ENCODE peak calls at places on chromosome 3, in seven cellular contexts. C is foreskin fibroblast, L is retinal pigment epithelial cell, I is MM.1S, Y is hepatocyte, M is mesenchymal stem cell, U is pancreas. O is an unnamed sample.

GRCh38 chr3:135809038-135809437 is 156.5 kb upstream of the PPP2R3A start:
- DNase-seq in C (no peak), L (no peak), I (no peak), Y (no peak), M (no peak), U (no peak), O (no peak)

GRCh38 chr3:13262493-13263211 is 157.5 kb downstream of the NUP210 start:
- DNase-seq in C (no peak), L (no peak), I (no peak), Y (peak), M (peak), U (no peak), O (peak)

GRCh38 chr3:107966261-107966660 is 124.6 kb downstream of the CD47 start:
- DNase-seq in C (no peak), L (no peak), I (no peak), Y (no peak), M (no peak), U (no peak), O (no peak)

GRCh38 chr3:160027541-160028195 is 39.0 kb downstream of the IL12A start:
- DNase-seq in C (peak), L (no peak), I (peak), Y (peak), M (peak), U (no peak), O (peak)

GRCh38 chr3:123648696-123649405 is 64.0 kb upstream of the HACD2 start:
- DNase-seq in C (no peak), L (no peak), I (no peak), Y (no peak), M (no peak), U (no peak), O (no peak)

GRCh38 chr3:76352069-76352847 is 566.9 kb upstream of the ZNF717 start:
- DNase-seq in C (no peak), L (no peak), I (no peak), Y (no peak), M (peak), U (no peak), O (no peak)

GRCh38 chr3:98817546-98817945 is 54.4 kb downstream of the ST3GAL6 start:
- DNase-seq in C (no peak), L (no peak), I (peak), Y (peak), M (peak), U (no peak), O (peak)

GRCh38 chr3:38335263-38335662 is 11.3 kb upstream of the XYLB start:
- DNase-seq in C (no peak), L (no peak), I (no peak), Y (no peak), M (no peak), U (no peak), O (no peak)

GRCh38 chr3:52848617-52849016 is 13.8 kb upstream of the MUSTN1 start:
- DNase-seq in C (peak), L (no peak), I (no peak), Y (no peak), M (peak), U (no peak), O (peak)

GRCh38 chr3:36648241-36649034 is 115.9 kb downstream of the DCLK3 start:
- DNase-seq in C (peak), L (peak), I (no peak), Y (no peak), M (peak), U (no peak), O (peak)

GRCh38 chr3:195028877-195029606 is 241.9 kb downstream of the XXYLT1 start:
- DNase-seq in C (no peak), L (no peak), I (no peak), Y (no peak), M (peak), U (no peak), O (no peak)

GRCh38 chr3:30628188-30628930 is 22.0 kb downstream of the TGFBR2 start:
- DNase-seq in C (no peak), L (peak), I (no peak), Y (no peak), M (no peak), U (no peak), O (no peak)

GRCh38 chr3:140505256-140505655 is 172.6 kb upstream of the TRIM42 start:
- DNase-seq in C (no peak), L (no peak), I (no peak), Y (no peak), M (no peak), U (peak), O (peak)

DNA sequence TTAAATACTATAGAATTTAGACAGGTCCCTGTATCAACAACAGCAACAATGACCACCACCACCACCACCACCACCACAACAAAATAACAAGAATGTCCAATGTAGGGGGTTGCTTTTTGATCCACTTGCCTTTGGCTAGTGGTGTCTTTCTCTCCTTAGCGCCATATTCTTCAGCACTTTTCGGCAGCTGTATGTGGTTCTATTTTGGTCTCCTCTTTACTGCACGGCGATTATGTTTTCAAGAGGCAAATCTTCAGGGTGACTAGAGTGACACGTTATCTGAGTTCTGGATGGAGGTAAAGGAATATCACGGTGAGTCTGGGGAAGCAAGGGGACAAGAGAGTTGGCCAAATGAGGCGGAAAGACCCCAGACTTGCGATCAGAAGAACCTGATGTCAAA is 56.1 kb downstream of the ST6GAL1 start:
- DNase-seq in C (no peak), L (no peak), I (peak), Y (no peak), M (no peak), U (no peak), O (no peak)
- H3K4me3 ChIP-seq in C (no peak), L (no peak), I (peak), Y (no peak), M (no peak), U (no peak), O (no peak)

DNA sequence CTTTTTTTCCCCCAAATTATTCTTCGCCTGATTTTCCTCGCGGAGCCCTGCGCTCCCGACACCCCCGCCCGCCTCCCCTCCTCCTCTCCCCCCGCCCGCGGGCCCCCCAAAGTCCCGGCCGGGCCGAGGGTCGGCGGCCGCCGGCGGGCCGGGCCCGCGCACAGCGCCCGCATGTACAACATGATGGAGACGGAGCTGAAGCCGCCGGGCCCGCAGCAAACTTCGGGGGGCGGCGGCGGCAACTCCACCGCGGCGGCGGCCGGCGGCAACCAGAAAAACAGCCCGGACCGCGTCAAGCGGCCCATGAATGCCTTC is 422 bp downstream of the SOX2 start:
- DNase-seq in C (no peak), L (no peak), I (no peak), Y (no peak), M (no peak), U (no peak), O (no peak)
- H3K4me3 ChIP-seq in C (peak), L (peak), I (peak), Y (peak), M (peak), U (no peak), O (peak)

GRCh38 chr3:72174043-72174442 is 389.1 kb upstream of the PROK2 start:
- DNase-seq in C (peak), L (no peak), I (no peak), Y (no peak), M (no peak), U (no peak), O (no peak)
- H3K4me3 ChIP-seq in C (no peak), L (no peak), I (no peak), Y (no peak), M (no peak), U (no peak), O (no peak)

DNA sequence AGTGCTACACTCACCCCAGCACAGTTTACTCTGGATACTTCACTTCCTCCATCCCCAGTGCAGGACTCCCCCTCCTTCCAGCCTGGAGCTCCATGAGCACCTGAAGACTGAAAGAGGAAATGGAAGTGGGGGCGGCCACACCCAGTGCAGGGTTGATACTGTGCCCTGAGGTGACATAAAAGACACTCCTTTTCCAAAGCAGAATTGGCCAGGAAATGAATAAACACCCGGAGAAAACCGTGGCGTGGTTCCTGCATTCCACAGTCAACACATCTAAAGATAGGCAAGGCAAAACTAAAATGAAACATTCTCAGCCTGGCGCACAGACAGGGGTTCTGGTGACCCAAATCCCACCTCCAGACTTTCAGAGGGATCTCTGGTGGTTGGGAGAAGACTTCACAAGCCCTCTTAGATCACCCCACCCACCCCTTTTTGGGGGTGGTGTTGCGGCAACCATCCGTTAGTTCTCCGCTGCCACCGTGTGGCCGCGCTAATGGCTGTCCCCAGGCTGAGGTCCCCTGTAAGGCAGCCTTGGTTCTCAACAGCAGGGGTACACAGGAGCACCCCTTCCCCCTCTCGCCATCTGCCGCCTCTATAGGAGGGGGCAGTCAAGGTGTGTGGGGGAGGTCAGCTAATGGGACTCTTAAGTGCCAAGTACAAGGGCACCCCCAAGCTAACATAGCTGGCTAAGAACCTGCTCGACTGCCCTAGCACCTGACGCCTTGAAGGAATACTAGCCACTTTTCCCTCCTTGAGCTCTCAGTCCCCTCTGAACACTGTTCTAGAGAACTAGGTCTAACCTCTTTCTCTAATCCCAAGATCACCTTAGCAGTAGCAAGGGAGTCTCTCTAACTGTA is 2.6 kb upstream of the MST1R start:
- DNase-seq in C (peak), L (no peak), I (no peak), Y (peak), M (peak), U (no peak), O (peak)
- H3K4me3 ChIP-seq in C (peak), L (no peak), I (no peak), Y (no peak), M (no peak), U (no peak), O (peak)

GRCh38 chr3:177642482-177643163 is 445.3 kb upstream of the TBL1XR1 start:
- DNase-seq in C (no peak), L (no peak), I (no peak), Y (no peak), M (no peak), U (no peak), O (no peak)
- H3K4me3 ChIP-seq in C (no peak), L (no peak), I (no peak), Y (no peak), M (no peak), U (no peak), O (no peak)

DNA sequence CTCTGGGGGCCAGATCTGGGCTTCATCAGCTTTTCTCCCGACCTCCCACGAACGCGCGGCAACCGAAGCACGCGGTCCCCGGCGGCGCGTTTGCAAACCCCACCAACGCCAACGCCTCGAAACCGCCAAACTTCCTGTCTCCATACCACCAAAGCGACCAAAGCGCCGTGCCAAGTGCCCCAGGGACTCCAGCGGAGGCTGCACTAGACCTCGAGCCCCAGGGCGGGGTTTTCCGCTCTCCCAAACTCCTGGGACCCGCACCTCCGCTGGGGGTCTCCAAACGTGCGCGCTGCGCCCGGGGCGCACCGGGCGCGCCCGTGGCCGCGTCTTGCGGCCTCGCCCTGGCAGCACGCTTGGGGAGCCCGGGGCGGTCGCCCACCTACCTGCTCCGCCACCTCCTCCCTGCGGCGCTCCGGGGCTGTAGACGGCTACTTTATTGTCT is 156.0 kb upstream of the FRMD4B start:
- DNase-seq in C (no peak), L (no peak), I (no peak), Y (peak), M (no peak), U (no peak), O (no peak)
- H3K4me3 ChIP-seq in C (no peak), L (no peak), I (no peak), Y (peak), M (peak), U (peak), O (no peak)

GRCh38 chr3:161153480-161153879 is 48.3 kb upstream of the B3GALNT1 start:
- DNase-seq in C (no peak), L (no peak), I (no peak), Y (no peak), M (no peak), U (no peak), O (no peak)
- H3K4me3 ChIP-seq in C (no peak), L (no peak), I (no peak), Y (no peak), M (no peak), U (no peak), O (no peak)

GRCh38 chr3:49910409-49911123 is 6.9 kb upstream of the MST1R start:
- DNase-seq in C (no peak), L (no peak), I (no peak), Y (no peak), M (no peak), U (no peak), O (no peak)
- H3K4me3 ChIP-seq in C (no peak), L (no peak), I (no peak), Y (no peak), M (peak), U (no peak), O (no peak)

GRCh38 chr3:185253645-185254410 is at the start of gene EHHADH:
- DNase-seq in C (peak), L (peak), I (peak), Y (peak), M (no peak), U (peak), O (peak)
- H3K4me3 ChIP-seq in C (peak), L (peak), I (peak), Y (peak), M (no peak), U (peak), O (peak)